ENCODE peak calls at places on chromosomes 16 and 17, in nine cellular contexts. U, K, V, L, O, R, C, A and P are unnamed samples.

GRCh38 chr16:85202631-85203461 is 90.6 kb upstream of the CIBAR2 start:
- DNase-seq in U (no peak), K (no peak), V (peak), L (peak), O (no peak), R (peak), C (no peak), A (peak), P (peak)

GRCh38 chr16:50616883-50617629 is 64.1 kb downstream of the SNX20 start:
- DNase-seq in U (no peak), K (no peak), V (peak), L (no peak), O (no peak), R (peak), C (no peak), A (peak), P (no peak)

GRCh38 chr17:17416400-17417360 is 60.1 kb upstream of the MED9 start:
- DNase-seq in U (no peak), K (no peak), V (no peak), L (no peak), O (peak), R (peak), C (no peak), A (peak), P (no peak)

GRCh38 chr16:88743693-88744519 is 37.6 kb downstream of the CTU2 start:
- DNase-seq in U (peak), K (no peak), V (peak), L (peak), O (peak), R (peak), C (peak), A (peak), P (peak)

GRCh38 chr17:8837438-8838075 is 29.9 kb downstream of the PIK3R6 start:
- DNase-seq in U (no peak), K (no peak), V (no peak), L (no peak), O (no peak), R (no peak), C (no peak), A (peak), P (no peak)

GRCh38 chr17:77723071-77723908 is 235.2 kb upstream of the TNRC6C start:
- DNase-seq in U (no peak), K (no peak), V (no peak), L (no peak), O (no peak), R (no peak), C (no peak), A (no peak), P (no peak)

GRCh38 chr16:84879569-84880487 is 60.0 kb downstream of the CRISPLD2 start:
- DNase-seq in U (no peak), K (no peak), V (no peak), L (no peak), O (peak), R (peak), C (no peak), A (no peak), P (no peak)

GRCh38 chr16:83356986-83357385 is 450.8 kb upstream of the HSBP1 start:
- DNase-seq in U (no peak), K (no peak), V (no peak), L (no peak), O (no peak), R (no peak), C (no peak), A (no peak), P (no peak)

GRCh38 chr17:46851029-46851741 is at the start of gene WNT9B:
- DNase-seq in U (no peak), K (no peak), V (no peak), L (peak), O (peak), R (peak), C (no peak), A (no peak), P (peak)

GRCh38 chr17:68682913-68683312 is 81.7 kb upstream of the FAM20A start:
- DNase-seq in U (no peak), K (no peak), V (no peak), L (no peak), O (no peak), R (no peak), C (no peak), A (no peak), P (no peak)

GRCh38 chr16:66346221-66346620 is 20.3 kb upstream of the CDH5 start:
- DNase-seq in U (no peak), K (no peak), V (no peak), L (no peak), O (no peak), R (no peak), C (no peak), A (no peak), P (no peak)

GRCh38 chr16:60636117-60636516 is 1400.1 kb downstream of the CDH8 start:
- DNase-seq in U (no peak), K (no peak), V (no peak), L (no peak), O (no peak), R (no peak), C (peak), A (no peak), P (no peak)
- TF ChIP-seq EP300 in U (no peak), K (no peak), V (no peak), L (no peak), O (no peak), R (no peak), C (no peak), A (no peak), P (no peak)

DNA sequence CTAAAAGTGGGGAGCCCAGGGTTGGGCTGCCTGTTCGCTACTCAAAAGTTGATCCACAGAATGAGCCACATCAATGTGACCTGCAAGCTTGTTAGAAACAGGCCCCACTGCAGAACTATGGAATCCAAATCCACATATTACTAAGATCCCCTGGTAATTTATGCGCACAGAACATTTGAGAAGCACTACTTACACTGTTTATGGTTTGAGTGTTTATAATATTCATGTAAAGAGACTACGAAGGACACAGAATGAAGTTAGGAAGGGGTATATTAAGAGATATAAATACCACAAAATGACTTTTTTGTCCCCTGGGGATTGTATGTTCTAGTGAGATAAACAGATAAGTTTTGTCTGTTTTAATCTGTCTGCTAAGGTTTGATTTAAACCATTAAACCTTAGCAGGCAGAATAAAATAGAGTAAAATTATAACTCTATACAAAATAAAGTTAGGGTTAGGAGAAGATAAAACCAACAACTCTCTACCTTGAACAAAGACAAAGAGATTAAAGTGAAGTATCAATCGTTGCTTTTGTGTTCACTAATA is 666.9 kb upstream of the SOX9 start:
- DNase-seq in U (no peak), K (no peak), V (no peak), L (no peak), O (no peak), R (no peak), C (no peak), A (no peak), P (no peak)
- H3K4me3 ChIP-seq in U (no peak), K (no peak), V (no peak), L (no peak), O (no peak), R (no peak), C (no peak), A (no peak), P (no peak)

GRCh38 chr17:33328129-33328528 is 35.0 kb upstream of the ASIC2 start:
- DNase-seq in U (no peak), K (no peak), V (no peak), L (no peak), O (no peak), R (no peak), C (peak), A (no peak), P (no peak)
- TF ChIP-seq EP300 in U (no peak), K (no peak), V (no peak), L (no peak), O (no peak), R (no peak), C (no peak), A (no peak), P (no peak)

GRCh38 chr16:30649725-30650368 is 913 bp upstream of the PRR14 start:
- DNase-seq in U (peak), K (no peak), V (no peak), L (no peak), O (no peak), R (no peak), C (no peak), A (no peak), P (no peak)
- H3K4me3 ChIP-seq in U (peak), K (peak), V (peak), L (no peak), O (peak), R (peak), C (peak), A (peak), P (peak)

GRCh38 chr17:15900871-15901270 is 44.1 kb upstream of the ADORA2B start:
- DNase-seq in U (no peak), K (peak), V (no peak), L (no peak), O (no peak), R (no peak), C (no peak), A (no peak), P (no peak)
- TF ChIP-seq EP300 in U (no peak), K (no peak), V (no peak), L (no peak), O (no peak), R (no peak), C (no peak), A (no peak), P (no peak)

GRCh38 chr17:48719642-48720262 is 2.6 kb downstream of the PRAC1 start:
- DNase-seq in U (no peak), K (no peak), V (no peak), L (peak), O (no peak), R (no peak), C (peak), A (peak), P (no peak)

GRCh38 chr17:48715496-48716399 is 6.6 kb downstream of the PRAC1 start:
- DNase-seq in U (no peak), K (no peak), V (no peak), L (no peak), O (no peak), R (no peak), C (no peak), A (peak), P (no peak)

GRCh38 chr17:48718162-48718780 is 4.0 kb downstream of the PRAC1 start:
- DNase-seq in U (no peak), K (no peak), V (no peak), L (no peak), O (no peak), R (no peak), C (no peak), A (peak), P (no peak)

GRCh38 chr17:48718781-48719641 is 3.3 kb downstream of the PRAC1 start:
- DNase-seq in U (no peak), K (no peak), V (no peak), L (peak), O (no peak), R (no peak), C (no peak), A (peak), P (no peak)

DNA sequence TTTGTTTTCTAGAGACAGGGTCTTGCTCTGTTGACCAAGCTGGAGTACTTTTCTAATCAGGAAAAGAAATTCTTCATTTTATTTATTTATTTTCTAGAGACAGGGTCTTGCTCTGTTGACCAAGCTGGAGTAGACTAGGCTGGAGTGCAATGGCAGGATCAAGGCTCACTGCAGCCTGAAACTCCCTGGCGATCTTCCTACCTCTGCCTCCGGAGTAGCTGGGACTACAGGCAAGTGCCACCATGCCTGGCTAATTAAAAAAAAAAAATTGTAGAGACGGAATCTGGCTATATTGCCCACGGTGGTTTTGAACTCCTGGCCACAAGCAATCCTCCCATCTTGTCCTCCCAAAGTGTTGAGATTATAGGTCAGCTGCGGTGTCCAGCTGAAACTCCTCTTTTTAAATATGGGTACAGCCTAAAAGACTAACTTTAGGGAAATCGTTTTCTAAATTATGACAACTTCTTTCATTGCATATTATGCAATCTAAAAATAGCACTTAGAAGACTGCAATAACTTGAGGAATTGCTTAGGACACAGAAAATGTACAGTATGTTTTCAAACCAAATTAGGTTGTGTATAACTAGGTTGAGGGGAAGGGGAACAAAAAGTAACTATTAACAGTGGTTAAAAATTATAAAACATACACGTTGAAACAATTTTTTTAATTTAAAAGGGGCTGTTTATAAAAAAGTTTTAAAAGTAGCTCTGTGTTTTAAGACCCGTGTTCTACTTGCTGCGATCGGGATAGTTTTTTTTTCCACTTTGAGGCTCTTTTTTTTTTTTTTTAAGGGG is 4.8 kb downstream of the PRAC1 start:
- DNase-seq in U (no peak), K (no peak), V (no peak), L (no peak), O (no peak), R (no peak), C (no peak), A (peak), P (no peak)
- H3K4me3 ChIP-seq in U (no peak), K (no peak), V (no peak), L (no peak), O (no peak), R (no peak), C (no peak), A (no peak), P (no peak)

DNA sequence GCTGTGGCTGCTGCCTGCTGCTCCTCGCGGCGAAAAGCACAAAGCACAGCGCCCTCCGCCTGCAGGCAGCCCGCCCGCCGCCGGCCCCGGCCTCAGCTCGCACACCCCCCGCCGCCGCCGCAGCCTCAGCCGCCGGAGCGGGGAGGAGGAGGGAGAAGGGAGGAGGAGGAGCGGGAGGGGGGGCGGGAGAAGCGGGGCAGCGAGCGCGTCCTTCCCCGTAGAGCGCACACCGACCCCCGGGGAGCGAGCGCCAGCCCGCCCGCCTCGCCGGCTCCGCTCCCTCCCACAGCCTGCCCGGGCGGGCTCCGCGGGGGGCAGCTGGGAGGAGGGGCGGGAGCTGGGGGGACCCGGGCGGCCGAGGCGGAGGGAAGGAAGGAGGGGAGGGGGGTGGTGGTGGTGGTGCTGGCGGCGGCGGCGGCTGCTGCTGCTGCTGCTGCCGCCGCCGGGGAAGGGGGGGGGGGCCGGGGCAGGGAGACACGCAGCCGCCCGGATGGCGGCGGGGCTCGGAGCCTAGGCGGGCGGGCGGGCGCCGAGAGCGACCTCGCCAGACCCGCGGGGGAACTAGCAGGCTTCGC is at the start of gene UBTF:
- DNase-seq in U (no peak), K (no peak), V (peak), L (peak), O (peak), R (peak), C (no peak), A (peak), P (peak)
- TF ChIP-seq EP300 in U (no peak), K (no peak), V (no peak), L (peak), O (no peak), R (no peak), C (no peak), A (no peak), P (no peak)

GRCh38 chr17:50208611-50209061 is 7.2 kb upstream of the COL1A1 start:
- DNase-seq in U (peak), K (no peak), V (peak), L (no peak), O (no peak), R (no peak), C (no peak), A (peak), P (no peak)
- H3K4me3 ChIP-seq in U (no peak), K (no peak), V (no peak), L (no peak), O (no peak), R (no peak), C (no peak), A (no peak), P (no peak)

DNA sequence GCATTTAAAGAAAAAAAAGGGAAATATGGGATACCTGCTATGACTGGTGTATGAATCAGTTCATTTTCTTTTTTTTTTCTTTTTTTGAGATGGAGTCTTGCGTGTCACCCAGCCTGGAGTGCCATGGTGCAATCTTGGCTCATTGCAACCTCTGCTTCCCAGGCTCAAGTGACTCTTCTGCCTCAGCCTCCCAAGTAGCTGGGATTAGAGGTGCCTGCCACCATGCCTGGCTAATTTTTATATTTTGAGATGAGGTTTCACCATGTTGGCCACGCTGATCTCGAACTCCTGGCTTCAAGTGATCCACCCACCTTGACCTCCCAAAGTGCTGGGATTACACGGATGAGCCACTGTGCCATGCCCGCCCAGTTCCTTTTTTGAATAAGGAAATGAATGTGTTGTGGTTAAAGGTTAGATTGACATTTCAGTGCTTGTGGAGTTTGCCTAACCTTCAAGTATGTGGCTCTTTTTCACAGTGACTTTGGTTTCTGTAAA is 7.7 kb downstream of the HAPSTR1 start:
- DNase-seq in U (no peak), K (no peak), V (no peak), L (no peak), O (no peak), R (peak), C (no peak), A (no peak), P (no peak)
- TF ChIP-seq EP300 in U (no peak), K (no peak), V (no peak), L (no peak), O (no peak), R (no peak), C (no peak), A (no peak), P (no peak)

GRCh38 chr17:40178021-40178601 is 841 bp downstream of the RAPGEFL1 start:
- DNase-seq in U (no peak), K (no peak), V (no peak), L (no peak), O (no peak), R (no peak), C (no peak), A (no peak), P (peak)
- H3K4me3 ChIP-seq in U (peak), K (no peak), V (peak), L (no peak), O (no peak), R (peak), C (peak), A (peak), P (peak)